ENCODE peak calls at places on chromosomes 2 and 18, in nine cellular contexts. F is AG04450, J is astrocyte, T is ovary, U is fibroblast of mammary gland, G is WERI-Rb-1, Z is type B pancreatic cell, H is suprapubic skin, I is lower lobe of right lung. X is an unnamed sample.

GRCh38 chr2:127651381-127651809 is 5.4 kb downstream of the GPR17 start:
- DNase-seq in F (no peak), J (no peak), T (no peak), U (no peak), G (no peak), Z (no peak), H (no peak), I (peak), X (no peak)

GRCh38 chr18:24426398-24427294 is at the start of gene IMPACT:
- DNase-seq in F (peak), J (peak), T (peak), U (peak), G (peak), Z (peak), H (peak), I (peak), X (peak)

GRCh38 chr2:240469747-240470146 is 34.3 kb downstream of the GPC1 start:
- DNase-seq in F (no peak), J (no peak), T (no peak), U (no peak), G (no peak), Z (no peak), H (peak), I (no peak), X (no peak)

GRCh38 chr2:240125749-240126148 is 10.4 kb downstream of the COPS9 start:
- DNase-seq in F (no peak), J (no peak), T (no peak), U (no peak), G (no peak), Z (peak), H (peak), I (peak), X (no peak)

GRCh38 chr2:166803314-166803986 is 84.8 kb upstream of the XIRP2 start:
- DNase-seq in F (peak), J (no peak), T (no peak), U (no peak), G (no peak), Z (no peak), H (no peak), I (no peak), X (no peak)

GRCh38 chr2:109083771-109084170 is 45.2 kb upstream of the SH3RF3 start:
- DNase-seq in F (no peak), J (no peak), T (no peak), U (no peak), G (no peak), Z (peak), H (peak), I (no peak), X (no peak)

GRCh38 chr18:42039396-42039795 is 84.4 kb downstream of the PIK3C3 start:
- DNase-seq in F (no peak), J (no peak), T (no peak), U (no peak), G (no peak), Z (no peak), H (no peak), I (no peak), X (no peak)

GRCh38 chr2:80190166-80190565 is 114.4 kb downstream of the LRRTM1 start:
- DNase-seq in F (no peak), J (no peak), T (no peak), U (no peak), G (no peak), Z (no peak), H (no peak), I (no peak), X (no peak)

GRCh38 chr2:109481599-109481998 is 132.2 kb downstream of the SEPTIN10 start:
- DNase-seq in F (no peak), J (no peak), T (no peak), U (no peak), G (no peak), Z (no peak), H (no peak), I (peak), X (no peak)

GRCh38 chr18:77052656-77053309 is 79.8 kb downstream of the MBP start:
- DNase-seq in F (no peak), J (no peak), T (no peak), U (no peak), G (peak), Z (no peak), H (no peak), I (peak), X (no peak)

GRCh38 chr2:234682492-234683228 is 185.8 kb upstream of the ARL4C start:
- DNase-seq in F (no peak), J (peak), T (no peak), U (peak), G (no peak), Z (no peak), H (peak), I (no peak), X (no peak)

GRCh38 chr2:71277159-71277498 is 50.2 kb upstream of the PAIP2B start:
- DNase-seq in F (no peak), J (no peak), T (no peak), U (no peak), G (no peak), Z (no peak), H (no peak), I (no peak), X (no peak)

GRCh38 chr2:105294844-105295481 is 34.6 kb downstream of the TGFBRAP1 start:
- DNase-seq in F (peak), J (peak), T (peak), U (peak), G (peak), Z (peak), H (no peak), I (no peak), X (peak)

GRCh38 chr18:71233177-71233576 is 944.3 kb downstream of the SOCS6 start:
- DNase-seq in F (no peak), J (no peak), T (no peak), U (no peak), G (no peak), Z (no peak), H (no peak), I (no peak), X (no peak)

GRCh38 chr2:8408560-8409460 is 273.0 kb upstream of the ID2 start:
- DNase-seq in F (no peak), J (no peak), T (no peak), U (no peak), G (no peak), Z (no peak), H (no peak), I (no peak), X (no peak)

GRCh38 chr2:239379641-239380170 is 21.1 kb downstream of the HDAC4 start:
- DNase-seq in F (no peak), J (no peak), T (no peak), U (no peak), G (peak), Z (no peak), H (peak), I (peak), X (no peak)

GRCh38 chr18:74064510-74064909 is 83.1 kb downstream of the FBXO15 start:
- DNase-seq in F (no peak), J (no peak), T (no peak), U (no peak), G (no peak), Z (no peak), H (no peak), I (no peak), X (no peak)

GRCh38 chr18:77096031-77096371 is 36.6 kb downstream of the MBP start:
- DNase-seq in F (no peak), J (no peak), T (no peak), U (no peak), G (no peak), Z (no peak), H (no peak), I (no peak), X (no peak)

GRCh38 chr2:238945433-238946150 is 97.7 kb downstream of the TWIST2 start:
- DNase-seq in F (no peak), J (peak), T (peak), U (peak), G (no peak), Z (peak), H (peak), I (no peak), X (no peak)

GRCh38 chr18:63888473-63889190 is 1.1 kb downstream of the SERPINB2 start:
- DNase-seq in F (no peak), J (no peak), T (no peak), U (peak), G (no peak), Z (no peak), H (no peak), I (no peak), X (no peak)

GRCh38 chr18:10805587-10806088 is 279.8 kb downstream of the NAPG start:
- DNase-seq in F (no peak), J (no peak), T (no peak), U (no peak), G (no peak), Z (no peak), H (no peak), I (no peak), X (no peak)

GRCh38 chr2:150207979-150208378 is 279.5 kb downstream of the RND3 start:
- DNase-seq in F (no peak), J (no peak), T (no peak), U (no peak), G (no peak), Z (no peak), H (no peak), I (no peak), X (no peak)

GRCh38 chr2:229282758-229283546 is 11.9 kb upstream of the PID1 start:
- DNase-seq in F (peak), J (peak), T (peak), U (peak), G (no peak), Z (no peak), H (no peak), I (no peak), X (no peak)

DNA sequence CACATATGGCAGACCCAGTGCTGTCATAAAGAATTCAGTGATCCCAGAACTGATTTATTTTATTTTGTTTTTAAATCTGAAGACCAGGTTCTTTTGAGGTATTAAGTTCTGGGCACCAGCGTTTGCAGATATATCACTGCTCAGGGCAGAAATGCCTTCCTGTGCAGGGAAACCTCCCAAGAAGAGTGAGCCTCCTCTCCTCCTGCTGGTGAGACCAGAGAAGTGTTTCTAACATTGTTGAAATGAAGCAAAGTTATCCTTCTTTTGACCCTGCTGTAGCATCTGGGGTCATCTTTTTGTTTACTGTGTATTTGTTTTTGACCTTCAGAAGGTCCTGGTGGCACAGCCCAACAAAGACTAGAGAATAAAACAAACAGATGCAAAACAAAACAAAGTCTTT is 94.0 kb downstream of the AQP4 start:
- DNase-seq in F (no peak), J (no peak), T (no peak), U (no peak), G (peak), Z (no peak), H (no peak), I (no peak), X (no peak)
- TF ChIP-seq CTCF in F (no peak), J (no peak), T (no peak), U (peak), G (peak), Z (peak), H (no peak), I (peak), X (peak)

DNA sequence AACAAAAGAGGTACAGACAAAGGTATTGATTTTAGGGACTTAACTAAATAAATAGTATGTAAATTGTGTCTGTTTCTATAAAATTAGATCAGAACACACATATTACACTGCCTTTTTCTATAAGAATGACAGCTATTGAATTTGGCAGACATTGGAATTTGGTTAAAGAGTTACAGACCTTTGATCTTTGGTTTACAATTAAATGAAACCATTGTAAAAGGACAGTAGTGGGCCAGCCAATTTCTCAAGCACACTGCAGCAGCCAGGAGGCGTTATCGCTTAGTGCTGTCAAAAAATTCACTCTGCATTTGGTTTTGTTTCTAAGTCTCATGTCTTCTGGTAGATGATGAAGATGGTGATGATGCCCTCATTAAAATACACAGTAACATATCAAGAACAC is 175.9 kb downstream of the NR4A2 start:
- DNase-seq in F (no peak), J (no peak), T (no peak), U (no peak), G (no peak), Z (no peak), H (no peak), I (no peak), X (no peak)
- TF ChIP-seq CTCF in F (no peak), J (no peak), T (no peak), U (peak), G (peak), Z (no peak), H (no peak), I (no peak), X (no peak)

DNA sequence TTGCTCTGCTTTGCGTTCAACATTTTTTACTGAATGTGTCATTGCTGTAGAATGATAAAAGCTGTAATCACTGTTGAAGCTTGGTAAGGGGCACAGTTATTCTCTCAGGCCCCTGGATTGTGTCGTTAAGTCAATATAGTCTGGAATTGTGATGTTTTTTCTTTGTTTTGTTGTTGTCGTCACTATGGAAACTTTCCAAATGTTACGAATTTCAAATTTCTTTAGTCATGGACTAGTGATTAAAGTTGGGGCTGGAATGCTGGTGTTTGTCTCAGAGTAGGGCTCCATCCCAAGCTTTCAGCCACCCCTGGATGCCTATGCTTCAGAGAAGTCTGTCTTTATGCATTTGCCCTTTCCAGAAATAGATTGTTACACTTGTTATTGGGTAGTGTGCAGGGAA is 287.2 kb downstream of the CDH19 start:
- DNase-seq in F (no peak), J (no peak), T (no peak), U (no peak), G (no peak), Z (no peak), H (no peak), I (no peak), X (no peak)
- TF ChIP-seq CTCF in F (no peak), J (no peak), T (no peak), U (no peak), G (no peak), Z (no peak), H (no peak), I (no peak), X (no peak)

GRCh38 chr2:64658269-64658668 is 4.6 kb upstream of the SERTAD2 start:
- DNase-seq in F (no peak), J (no peak), T (no peak), U (no peak), G (no peak), Z (no peak), H (no peak), I (no peak), X (no peak)

GRCh38 chr2:64657416-64657815 is 3.7 kb upstream of the SERTAD2 start:
- DNase-seq in F (no peak), J (no peak), T (no peak), U (no peak), G (no peak), Z (no peak), H (no peak), I (no peak), X (no peak)

GRCh38 chr2:64663402-64663801 is 9.7 kb upstream of the SERTAD2 start:
- DNase-seq in F (no peak), J (no peak), T (no peak), U (no peak), G (no peak), Z (no peak), H (no peak), I (no peak), X (no peak)

GRCh38 chr2:64659252-64659651 is 5.5 kb upstream of the SERTAD2 start:
- DNase-seq in F (no peak), J (no peak), T (no peak), U (no peak), G (no peak), Z (no peak), H (no peak), I (no peak), X (no peak)

GRCh38 chr2:64661770-64662169 is 8.1 kb upstream of the SERTAD2 start:
- DNase-seq in F (no peak), J (no peak), T (no peak), U (no peak), G (no peak), Z (no peak), H (no peak), I (no peak), X (no peak)
- TF ChIP-seq CTCF in F (no peak), J (no peak), T (no peak), U (no peak), G (no peak), Z (no peak), H (no peak), I (no peak), X (no peak)

DNA sequence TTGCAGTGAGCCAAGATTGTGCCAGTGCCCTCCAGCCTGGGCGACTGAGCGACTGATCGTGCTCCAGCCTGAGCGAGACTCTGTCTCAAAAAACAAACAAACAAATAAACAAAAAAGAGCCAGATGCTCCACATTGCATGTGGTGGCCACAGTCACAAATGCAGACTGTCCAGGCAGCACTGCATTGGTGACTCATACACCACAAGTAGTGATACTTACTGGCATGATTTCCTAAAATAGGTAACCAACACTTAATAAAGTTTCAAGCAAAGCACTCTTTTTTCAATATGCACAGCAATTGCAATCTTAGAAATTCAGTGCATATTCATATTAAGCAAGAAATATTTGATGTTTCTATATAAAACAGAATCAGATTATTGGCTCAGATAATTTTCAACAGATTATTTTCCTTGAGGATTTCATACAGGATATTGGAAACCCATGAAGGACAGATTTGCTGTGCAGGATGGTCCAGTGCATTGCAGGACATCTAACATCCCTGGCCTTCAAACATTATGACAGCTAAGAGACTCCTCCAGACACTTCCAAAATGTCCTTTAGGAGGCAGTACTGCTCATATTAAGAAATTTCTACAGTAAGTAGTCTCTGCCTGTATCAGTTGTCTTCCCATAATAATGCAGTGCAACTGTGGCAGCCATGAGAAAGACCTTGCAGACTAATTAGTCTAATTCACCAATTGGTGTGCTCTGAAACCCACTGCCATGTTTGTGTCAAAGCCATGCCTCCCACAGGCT is 10.5 kb upstream of the SLC1A4 start:
- DNase-seq in F (no peak), J (peak), T (no peak), U (peak), G (no peak), Z (no peak), H (no peak), I (no peak), X (no peak)
- TF ChIP-seq CTCF in F (peak), J (no peak), T (no peak), U (peak), G (no peak), Z (peak), H (no peak), I (peak), X (no peak)

DNA sequence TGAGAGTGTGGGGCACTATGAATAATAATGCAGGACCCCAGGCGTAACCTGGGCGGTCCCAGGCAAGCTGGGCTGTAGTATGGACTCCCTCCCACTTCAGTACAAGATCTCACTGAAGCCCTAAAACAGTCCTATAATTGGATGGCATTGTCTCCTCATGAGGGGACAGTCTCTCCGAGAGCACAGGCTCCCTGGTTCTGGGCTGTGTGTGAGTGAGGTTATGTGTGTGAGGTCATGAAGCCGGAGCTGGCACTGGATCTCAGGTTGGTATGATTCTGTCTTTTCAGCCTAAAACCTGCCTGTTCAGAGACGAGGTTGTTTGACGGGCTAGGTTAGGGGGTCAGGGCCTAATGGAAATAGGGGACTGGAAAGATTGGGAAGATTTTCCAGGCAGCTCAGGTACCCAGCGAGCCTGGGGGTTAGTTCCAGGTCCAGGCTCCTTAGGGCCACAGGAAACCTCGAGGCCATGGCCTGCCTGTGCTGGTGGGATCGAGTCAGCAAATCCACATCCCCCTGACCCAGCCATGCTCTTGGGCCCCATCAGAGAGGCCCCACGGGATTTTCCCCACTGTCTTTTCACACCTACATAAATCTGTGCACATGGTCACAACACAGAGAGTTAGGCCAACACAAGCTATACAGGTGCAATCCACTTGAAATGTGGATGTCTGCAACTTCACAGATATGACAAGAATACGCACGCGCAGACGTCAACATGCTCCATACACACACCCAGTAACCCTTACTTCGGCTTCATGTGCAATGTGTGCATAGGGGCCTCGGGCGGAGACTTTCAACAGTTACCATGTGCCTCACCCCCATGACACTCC is 94.8 kb downstream of the INHBB start:
- DNase-seq in F (no peak), J (no peak), T (no peak), U (no peak), G (no peak), Z (no peak), H (no peak), I (no peak), X (no peak)
- TF ChIP-seq CTCF in F (no peak), J (no peak), T (no peak), U (no peak), G (no peak), Z (no peak), H (no peak), I (no peak), X (no peak)

X was measured in mesothelial cell of epicardium.